ENCODE peak calls at places on chromosomes 2 and 18, in four cellular contexts. K is colonic mucosa, R is T-helper 1 cell, S is GM23248. F is an unnamed sample.

GRCh38 chr2:15363142-15363541 is 198.0 kb downstream of the NBAS start:
- DNase-seq in K (no peak), R (no peak), S (peak; percentile 57), F (no peak)

GRCh38 chr2:170530284-170530745 is 184.8 kb upstream of the SP5 start:
- DNase-seq in K (peak; percentile 88), R (no peak), S (no peak), F (peak; percentile 79)

GRCh38 chr2:146415291-146415690 is 1429.5 kb upstream of the ACVR2A start:
- DNase-seq in K (no peak), R (no peak), S (no peak), F (no peak)

GRCh38 chr2:107932986-107933385 is 53.3 kb upstream of the SLC5A7 start:
- DNase-seq in K (no peak), R (no peak), S (peak; percentile 44), F (no peak)

GRCh38 chr2:62114564-62114963 is 81.4 kb upstream of the B3GNT2 start:
- DNase-seq in K (no peak), R (no peak), S (no peak), F (no peak)

GRCh38 chr2:229836847-229837246 is 85.0 kb downstream of the TRIP12 start:
- DNase-seq in K (no peak), R (no peak), S (no peak), F (no peak)

GRCh38 chr2:43149482-43150107 is 76.8 kb downstream of the ZFP36L2 start:
- DNase-seq in K (no peak), R (peak; percentile 79), S (no peak), F (no peak)

GRCh38 chr2:150303281-150303680 is 184.2 kb downstream of the RND3 start:
- DNase-seq in K (no peak), R (no peak), S (peak; percentile 35), F (no peak)

GRCh38 chr18:60075477-60075876 is 175.7 kb downstream of the PMAIP1 start:
- DNase-seq in K (no peak), R (no peak), S (no peak), F (no peak)

GRCh38 chr2:180048256-180048655 is 41.2 kb upstream of the CWC22 start:
- DNase-seq in K (no peak), R (no peak), S (no peak), F (no peak)

GRCh38 chr18:46518438-46518837 is 138.6 kb downstream of the LOXHD1 start:
- DNase-seq in K (no peak), R (no peak), S (no peak), F (no peak)

GRCh38 chr2:174180165-174180724 is 68.1 kb downstream of the OLA1 start:
- DNase-seq in K (no peak), R (no peak), S (peak; percentile 29), F (no peak)

GRCh38 chr2:71299507-71299906 is 32.1 kb upstream of the ZNF638 start:
- DNase-seq in K (no peak), R (peak; percentile 12), S (peak; percentile 50), F (no peak)

GRCh38 chr2:231383701-231384435 is 11.6 kb upstream of the B3GNT7 start:
- DNase-seq in K (peak; percentile 67), R (no peak), S (no peak), F (peak; percentile 63)

GRCh38 chr2:86821842-86822241 is 31.1 kb upstream of the CD8A start:
- DNase-seq in K (no peak), R (no peak), S (no peak), F (no peak)

GRCh38 chr2:36650434-36650833 is 46.1 kb upstream of the VIT start:
- DNase-seq in K (no peak), R (no peak), S (no peak), F (no peak)

GRCh38 chr18:40855661-40856060 is 1099.4 kb upstream of the PIK3C3 start:
- DNase-seq in K (no peak), R (no peak), S (no peak), F (no peak)

GRCh38 chr2:9107168-9108025 is 99.2 kb upstream of the ASAP2 start:
- DNase-seq in K (peak; percentile 73), R (no peak), S (no peak), F (peak; percentile 33)

GRCh38 chr2:98601532-98602132 is 6.7 kb downstream of the COA5 start:
- DNase-seq in K (no peak), R (peak; percentile 35), S (peak; percentile 56), F (no peak)

GRCh38 chr2:47190188-47190818 is 35.2 kb upstream of the STPG4 start:
- DNase-seq in K (no peak), R (no peak), S (peak; percentile 71), F (no peak)

GRCh38 chr2:30693821-30694281 is 113.4 kb downstream of the CAPN13 start:
- DNase-seq in K (no peak), R (no peak), S (no peak), F (no peak)

GRCh38 chr2:175251425-175252041 is 70.0 kb upstream of the ATP5MC3 start:
- DNase-seq in K (peak; percentile 19), R (no peak), S (peak; percentile 66), F (no peak)

GRCh38 chr2:37744010-37744409 is 72.6 kb upstream of the CDC42EP3 start:
- DNase-seq in K (no peak), R (no peak), S (no peak), F (no peak)

GRCh38 chr2:182444806-182445205 is 18.0 kb upstream of the PDE1A start:
- DNase-seq in K (no peak), R (no peak), S (no peak), F (no peak)

GRCh38 chr2:134462791-134463725 is 209.2 kb downstream of the MGAT5 start:
- DNase-seq in K (no peak), R (no peak), S (no peak), F (no peak)

GRCh38 chr2:6069354-6069753 is 377.2 kb downstream of the SOX11 start:
- DNase-seq in K (no peak), R (no peak), S (no peak), F (no peak)

GRCh38 chr2:190180313-190181065 is 118.0 kb upstream of the MSTN start:
- DNase-seq in K (peak; percentile 76), R (peak; percentile 7), S (peak; percentile 65), F (peak; percentile 82)

GRCh38 chr2:200199576-200200263 is 106.8 kb upstream of the SPATS2L start:
- DNase-seq in K (no peak), R (no peak), S (no peak), F (no peak)

GRCh38 chr2:206642075-206643025 is at the start of gene FAM237A:
- DNase-seq in K (peak; percentile 21), R (peak; percentile 5), S (peak; percentile 74), F (no peak)

GRCh38 chr2:54964271-54964670 is 86.0 kb downstream of the RTN4 start:
- DNase-seq in K (no peak), R (no peak), S (peak; percentile 68), F (no peak)

GRCh38 chr2:115654362-115654761 is 1211.9 kb downstream of the DPP10 start:
- DNase-seq in K (no peak), R (no peak), S (no peak), F (no peak)

GRCh38 chr2:236743623-236744280 is 174.1 kb downstream of the ACKR3 start:
- DNase-seq in K (no peak), R (no peak), S (peak; percentile 92), F (no peak)

GRCh38 chr2:156405586-156405985 is 30.6 kb upstream of the GPD2 start:
- DNase-seq in K (no peak), R (no peak), S (peak; percentile 79), F (no peak)

GRCh38 chr2:234032301-234032856 is 18.1 kb upstream of the SPP2 start:
- DNase-seq in K (no peak), R (peak; percentile 93), S (peak; percentile 78), F (peak; percentile 23)